ENCODE peak calls at places on chromosome 19, in ten cellular contexts. H is iPS-NIHi11; J is stimulated activated CD8-positive, alpha-beta memory T cell treated with anti-CD3 and anti-CD28 coated beads, Interleukin-2, amount 100 ng/mL, for 48 hours; O is HCT116; F is AG04449; V is AG04450; C is cardiac fibroblast; E is DMS153; T is activated T-cell treated with anti-CD3 and anti-CD28 coated beads, Interleukin-2, amount 50 U/mL, for 72 hours; I is HS-5. Z is an unnamed sample.

GRCh38 chr19:17240855-17241399 is 4.8 kb downstream of the NR2F6 start:
- DNase-seq in V (no peak), E (no peak), T (no peak), C (no peak), I (no peak), J (no peak), F (no peak), H (no peak), O (no peak), Z (no peak)

GRCh38 chr19:16506961-16507360 is 10.8 kb downstream of the C19orf44 start:
- DNase-seq in E (no peak), T (no peak), F (no peak), H (no peak), O (no peak), J (no peak), C (no peak), V (no peak), I (no peak), Z (no peak)

GRCh38 chr19:39915848-39916215 is 18.6 kb downstream of the FCGBP start:
- DNase-seq in J (no peak), O (no peak), E (no peak), I (no peak), T (no peak), F (no peak), V (no peak), C (no peak), H (no peak), Z (no peak)

GRCh38 chr19:10270616-10271394 is at the start of gene ICAM1:
- DNase-seq in J (peak), T (peak), H (peak), C (peak), F (no peak), I (peak), E (peak), V (no peak), O (no peak), Z (peak)

GRCh38 chr19:6671960-6672359 is 2.0 kb upstream of the TNFSF14 start:
- DNase-seq in C (no peak), O (no peak), E (no peak), F (no peak), I (no peak), V (no peak), H (no peak), J (no peak), T (no peak), Z (no peak)

GRCh38 chr19:40247178-40247577 is 20.7 kb upstream of the CCNP start:
- DNase-seq in T (no peak), E (no peak), O (no peak), F (no peak), H (no peak), J (no peak), C (no peak), V (no peak), I (no peak), Z (no peak)

GRCh38 chr19:16429066-16429758 is 42.6 kb downstream of the EPS15L1 start:
- DNase-seq in F (no peak), H (no peak), C (no peak), V (no peak), I (no peak), J (no peak), T (no peak), O (no peak), E (peak), Z (no peak)

GRCh38 chr19:48502720-48503018 is 9.0 kb downstream of the LMTK3 start:
- DNase-seq in H (no peak), O (no peak), J (no peak), I (no peak), F (no peak), V (no peak), E (no peak), T (no peak), C (no peak), Z (no peak)

GRCh38 chr19:38384209-38385027 is 3.4 kb downstream of the GGN start:
- DNase-seq in I (no peak), H (peak), O (no peak), E (no peak), C (peak), F (no peak), J (no peak), T (no peak), V (no peak), Z (no peak)

GRCh38 chr19:18386543-18387251 is 739 bp downstream of the GDF15 start:
- DNase-seq in C (peak), V (no peak), H (no peak), F (no peak), J (no peak), I (no peak), E (no peak), T (no peak), O (no peak), Z (no peak)

GRCh38 chr19:3363841-3364500 is 2.4 kb upstream of the NFIC start:
- DNase-seq in O (no peak), F (no peak), J (no peak), H (no peak), I (no peak), C (no peak), T (no peak), V (no peak), E (no peak), Z (no peak)

GRCh38 chr19:46841458-46842083 is 9.1 kb downstream of the AP2S1 start:
- DNase-seq in C (peak), I (no peak), T (no peak), O (no peak), E (no peak), V (no peak), F (peak), J (no peak), H (no peak), Z (no peak)

GRCh38 chr19:3977242-3978143 is 6.6 kb upstream of the DAPK3 start:
- DNase-seq in F (no peak), I (no peak), E (no peak), J (no peak), T (no peak), C (no peak), O (no peak), H (peak), V (no peak), Z (no peak)

GRCh38 chr19:40229484-40229883 is 3.0 kb upstream of the CCNP start:
- DNase-seq in O (no peak), E (no peak), F (no peak), I (peak), J (no peak), H (no peak), V (no peak), C (no peak), T (no peak), Z (no peak)

GRCh38 chr19:2149980-2150793 is 1.2 kb downstream of the AP3D1 start:
- DNase-seq in O (no peak), J (no peak), H (no peak), E (no peak), T (no peak), I (no peak), V (no peak), F (no peak), C (peak), Z (no peak)

GRCh38 chr19:57566396-57567256 is 7.0 kb upstream of the ZNF550 start:
- DNase-seq in O (peak), T (no peak), I (no peak), F (no peak), V (no peak), J (no peak), C (peak), E (no peak), H (no peak), Z (no peak)

GRCh38 chr19:53621885-53622710 is 9.7 kb upstream of the DPRX start:
- DNase-seq in C (peak), T (no peak), F (peak), O (no peak), E (no peak), I (no peak), V (no peak), H (no peak), J (no peak), Z (no peak)

GRCh38 chr19:4977299-4978174 is 8.6 kb downstream of the KDM4B start:
- DNase-seq in J (no peak), C (peak), I (no peak), H (no peak), F (peak), V (peak), T (no peak), O (no peak), E (no peak), Z (no peak)